ENCODE peak calls at places on chromosome 11, in nine cellular contexts. T is fibroblast of mammary gland, S is stomach, N is endodermal cell, E is lower leg skin, B is progenitor cell of endocrine pancreas, H is MCF 10A, J is WTC11, V is GM12864. P is an unnamed sample.

GRCh38 chr11:93921695-93922468 is 71.5 kb upstream of the VSTM5 start:
- DNase-seq in B (peak; percentile 17), H (peak; percentile 84), T (peak; percentile 70), S (peak; percentile 48), N (peak; percentile 92), V (peak; percentile 19), E (no peak), J (peak; percentile 79), P (peak; percentile 40)

GRCh38 chr11:118618991-118619375 is 11.6 kb downstream of the PHLDB1 start:
- DNase-seq in B (no peak), N (peak; percentile 46), V (no peak), T (peak; percentile 87), E (peak; percentile 93), H (peak; percentile 46), S (no peak), J (no peak), P (no peak)

GRCh38 chr11:33590471-33590870 is 110.2 kb downstream of the C11orf91 start:
- DNase-seq in T (no peak), H (no peak), N (no peak), V (no peak), J (no peak), B (no peak), E (no peak), S (no peak), P (no peak)

GRCh38 chr11:31240340-31240904 is 129.1 kb downstream of the DCDC1 start:
- DNase-seq in N (peak; percentile 65), S (no peak), V (peak; percentile 1), E (no peak), T (peak; percentile 59), B (peak; percentile 13), H (peak; percentile 67), J (peak; percentile 39), P (peak; percentile 51)

GRCh38 chr11:89163686-89164085 is 14.0 kb upstream of the TYR start:
- DNase-seq in J (no peak), S (no peak), V (no peak), N (no peak), H (no peak), E (no peak), B (no peak), T (no peak), P (no peak)

GRCh38 chr11:79237111-79237510 is 203.7 kb downstream of the TENM4 start:
- DNase-seq in H (no peak), E (peak; percentile 68), B (no peak), N (no peak), J (no peak), S (no peak), T (no peak), V (no peak), P (no peak)

GRCh38 chr11:12698049-12698448 is 23.8 kb downstream of the TEAD1 start:
- DNase-seq in H (no peak), B (no peak), V (no peak), S (no peak), N (peak; percentile 67), T (no peak), J (no peak), E (no peak), P (no peak)

GRCh38 chr11:41714101-41714500 is 254.6 kb upstream of the LRRC4C start:
- DNase-seq in S (no peak), V (no peak), J (no peak), T (no peak), N (no peak), H (no peak), E (no peak), B (no peak), P (no peak)

GRCh38 chr11:34570584-34570983 is 50.3 kb upstream of the EHF start:
- DNase-seq in E (no peak), J (no peak), S (peak; percentile 51), H (peak; percentile 87), V (no peak), T (peak; percentile 47), B (no peak), N (no peak), P (no peak)

GRCh38 chr11:83441596-83441995 is 155.4 kb upstream of the CCDC90B start:
- DNase-seq in B (no peak), S (no peak), T (no peak), J (no peak), H (no peak), N (no peak), V (no peak), E (no peak), P (no peak)

DNA sequence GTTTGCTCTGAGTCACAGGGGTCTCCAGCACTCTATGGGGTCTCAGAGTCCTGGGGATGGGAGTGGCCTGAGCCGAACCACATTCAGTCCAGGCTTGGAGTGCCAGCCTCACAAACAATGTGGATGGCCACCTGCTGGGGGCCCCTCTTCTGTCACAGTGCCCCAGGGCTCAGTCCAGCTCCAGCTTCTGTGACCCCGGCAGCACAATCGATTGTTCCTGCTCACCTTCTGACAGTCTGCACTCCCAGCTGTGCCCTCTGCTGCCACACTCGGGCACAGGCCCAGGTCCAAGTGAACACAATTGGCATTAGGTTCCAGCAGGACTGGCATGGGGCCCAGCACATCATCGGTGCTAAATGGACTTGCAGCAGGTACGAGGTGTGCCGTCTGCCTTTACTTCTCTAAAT is 84.8 kb downstream of the TP53I11 start:
- DNase-seq in H (peak; percentile 53), T (no peak), S (peak; percentile 59), V (no peak), J (no peak), B (no peak), E (no peak), N (no peak), P (no peak)
- TF ChIP-seq CTCF in H (no peak), T (no peak), S (no peak), V (no peak), J (no peak), B (no peak), E (no peak), N (no peak), P (no peak)

GRCh38 chr11:108085672-108086071 is 35.7 kb upstream of the ACAT1 start:
- DNase-seq in B (no peak), T (no peak), N (no peak), S (no peak), V (no peak), E (no peak), H (no peak), J (no peak), P (no peak)
- TF ChIP-seq CTCF in B (no peak), T (no peak), N (no peak), S (no peak), V (no peak), E (no peak), H (no peak), J (no peak), P (no peak)

GRCh38 chr11:87462171-87462570 is 424.4 kb downstream of the TMEM135 start:
- DNase-seq in N (no peak), V (no peak), B (no peak), E (no peak), H (no peak), S (no peak), T (no peak), J (no peak), P (no peak)

GRCh38 chr11:87460842-87461637 is 423.3 kb downstream of the TMEM135 start:
- DNase-seq in S (no peak), J (no peak), H (no peak), B (no peak), N (no peak), E (no peak), V (no peak), T (no peak), P (no peak)

GRCh38 chr11:87466228-87466627 is 428.5 kb downstream of the TMEM135 start:
- DNase-seq in V (no peak), S (no peak), E (no peak), T (peak; percentile 56), J (no peak), B (no peak), N (no peak), H (no peak), P (no peak)

GRCh38 chr11:87460269-87460668 is 422.5 kb downstream of the TMEM135 start:
- DNase-seq in B (no peak), N (no peak), V (no peak), H (no peak), J (no peak), T (no peak), S (no peak), E (no peak), P (no peak)

DNA sequence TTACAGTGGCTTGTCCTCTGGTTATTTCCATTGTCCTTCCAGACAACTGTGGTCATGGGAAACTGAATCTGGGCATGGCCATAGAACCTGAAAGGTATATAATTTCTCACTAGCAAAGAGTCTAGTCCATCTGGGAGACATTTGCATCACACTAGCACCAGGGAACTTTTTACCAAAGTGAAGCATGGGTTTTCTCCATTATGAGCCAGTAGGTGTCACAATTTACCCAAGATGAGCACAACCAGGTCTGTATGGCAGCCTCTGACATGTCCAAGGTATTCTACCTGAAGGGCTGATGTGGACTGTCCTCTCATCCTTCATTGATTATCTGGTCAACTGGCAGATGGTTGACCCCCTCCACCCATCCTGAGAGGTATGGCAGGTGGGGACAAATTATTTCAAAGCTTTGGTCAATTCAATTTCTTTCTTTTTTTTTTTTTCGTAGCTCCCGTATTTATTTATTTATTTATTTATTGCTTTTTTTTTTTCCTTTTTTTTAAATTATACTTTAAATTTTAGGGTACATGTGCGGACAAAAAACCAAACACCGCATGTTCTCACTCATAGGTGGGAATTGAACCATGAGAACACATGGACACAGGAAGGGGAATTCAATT is 425.9 kb downstream of the TMEM135 start:
- DNase-seq in N (peak; percentile 70), E (no peak), B (no peak), V (no peak), T (peak; percentile 17), J (peak; percentile 12), H (peak; percentile 65), S (no peak), P (peak; percentile 3)
- TF ChIP-seq CTCF in N (peak; percentile 86), E (no peak), B (peak; percentile 51), V (peak; percentile 43), T (peak; percentile 34), J (peak; percentile 29), H (peak; percentile 61), S (no peak), P (peak; percentile 69)

GRCh38 chr11:235180-235997 is 753 bp downstream of the SIRT3 start:
- DNase-seq in H (no peak), N (peak; percentile 33), J (no peak), T (peak; percentile 19), S (no peak), B (no peak), E (peak; percentile 80), V (no peak), P (no peak)

GRCh38 chr11:227824-228223 is 8.3 kb downstream of the SIRT3 start:
- DNase-seq in H (no peak), B (no peak), N (peak; percentile 5), J (no peak), V (no peak), E (peak; percentile 2), T (no peak), S (no peak), P (no peak)

GRCh38 chr11:225734-226453 is 10.2 kb downstream of the SIRT3 start:
- DNase-seq in H (peak; percentile 73), S (no peak), E (peak; percentile 15), T (peak; percentile 73), V (no peak), J (no peak), N (peak; percentile 23), B (no peak), P (no peak)

GRCh38 chr11:232783-233565 is 3.2 kb downstream of the SIRT3 start:
- DNase-seq in B (no peak), E (peak; percentile 62), N (peak; percentile 30), V (no peak), J (no peak), S (no peak), T (no peak), H (no peak), P (no peak)

GRCh38 chr11:230431-230830 is 5.7 kb downstream of the SIRT3 start:
- DNase-seq in B (no peak), N (no peak), S (no peak), H (no peak), E (peak; percentile 57), V (no peak), T (no peak), J (no peak), P (no peak)
- TF ChIP-seq CTCF in B (no peak), N (no peak), S (no peak), H (no peak), E (no peak), V (no peak), T (no peak), J (no peak), P (no peak)

P was measured in neural crest cell.